ENCODE peak calls at places on chromosomes 6 and 20, in nine cellular contexts. H is endodermal cell, N is mucosa of descending colon, F is tibial nerve, T is cardiac muscle cell, V is upper lobe of right lung, U is adrenal gland, B is heart right ventricle, L is spleen. Y is an unnamed sample.

GRCh38 chr20:1299522-1299921 is 29.4 kb downstream of the SDCBP2 start:
- DNase-seq in H (peak; percentile 85), N (peak; percentile 59), F (no peak), T (peak; percentile 16), V (peak; percentile 61), U (no peak), B (no peak), L (peak; percentile 36), Y (no peak)

GRCh38 chr6:29702519-29703103 is 20.6 kb upstream of the HLA-F start:
- DNase-seq in H (peak; percentile 97), N (peak; percentile 80), F (peak; percentile 65), T (peak; percentile 65), V (peak; percentile 77), U (no peak), B (peak; percentile 46), L (peak; percentile 94), Y (no peak)

GRCh38 chr20:19308151-19308550 is 95.7 kb downstream of the SLC24A3 start:
- DNase-seq in H (no peak), N (no peak), F (no peak), T (no peak), V (no peak), U (no peak), B (no peak), L (no peak), Y (no peak)

GRCh38 chr6:150915156-150915555 is 49.7 kb downstream of the MTHFD1L start:
- DNase-seq in H (no peak), N (no peak), F (no peak), T (no peak), V (no peak), U (no peak), B (no peak), L (no peak), Y (no peak)

GRCh38 chr6:39829331-39829730 is 37.2 kb downstream of the DAAM2 start:
- DNase-seq in H (no peak), N (no peak), F (no peak), T (no peak), V (no peak), U (no peak), B (no peak), L (no peak), Y (no peak)

GRCh38 chr6:38337819-38338465 is 301.8 kb downstream of the BTBD9 start:
- DNase-seq in H (no peak), N (no peak), F (no peak), T (no peak), V (no peak), U (no peak), B (no peak), L (no peak), Y (no peak)

GRCh38 chr6:37456816-37457560 is 24.0 kb downstream of the CMTR1 start:
- DNase-seq in H (no peak), N (no peak), F (no peak), T (no peak), V (no peak), U (peak; percentile 56), B (no peak), L (no peak), Y (no peak)

GRCh38 chr20:46539113-46539512 is 11.3 kb downstream of the OCSTAMP start:
- DNase-seq in H (no peak), N (no peak), F (no peak), T (no peak), V (no peak), U (no peak), B (no peak), L (no peak), Y (no peak)

GRCh38 chr6:24323632-24324337 is 34.1 kb downstream of the DCDC2 start:
- DNase-seq in H (no peak), N (no peak), F (no peak), T (no peak), V (no peak), U (no peak), B (no peak), L (no peak), Y (no peak)

GRCh38 chr6:2959909-2960719 is 11.3 kb downstream of the SERPINB6 start:
- DNase-seq in H (peak; percentile 79), N (no peak), F (no peak), T (no peak), V (no peak), U (no peak), B (no peak), L (no peak), Y (no peak)

GRCh38 chr6:33788694-33789549 is at the start of gene LEMD2:
- DNase-seq in H (peak; percentile 98), N (peak; percentile 98), F (peak; percentile 90), T (peak; percentile 93), V (peak; percentile 97), U (peak; percentile 94), B (peak; percentile 95), L (peak; percentile 98), Y (peak; percentile 90)
- H3K4me1 ChIP-seq in H (peaks cover 19% of the 10 kb centered on the region), N (peaks cover 29% of the 10 kb centered on the region), F (peaks cover 22% of the 10 kb centered on the region), T (peaks cover 14% of the 10 kb centered on the region), V (peaks cover 24% of the 10 kb centered on the region), U (peaks cover 20% of the 10 kb centered on the region), B (peaks cover 48% of the 10 kb centered on the region), L (peaks cover 53% of the 10 kb centered on the region), Y (no peaks in the 10 kb centered on the region)

GRCh38 chr20:63521602-63522001 is 1.0 kb downstream of the PPDPF start:
- DNase-seq in H (peak; percentile 76), N (peak; percentile 53), F (no peak), T (no peak), V (no peak), U (no peak), B (no peak), L (peak; percentile 82), Y (no peak)
- TF ChIP-seq CTCF in H (no peak), N (no peak), F (no peak), T (no peak), V (no peak), U (no peak), B (no peak), L (no peak), Y (no peak)

GRCh38 chr6:138576303-138576702 is 77.0 kb upstream of the NHSL1 start:
- DNase-seq in H (no peak), N (no peak), F (no peak), T (no peak), V (no peak), U (no peak), B (no peak), L (no peak), Y (no peak)
- H3K4me1 ChIP-seq in H (peaks cover under 1% of the 10 kb centered on the region), N (no peaks in the 10 kb centered on the region), F (no peaks in the 10 kb centered on the region), T (peaks cover 26% of the 10 kb centered on the region), V (no peaks in the 10 kb centered on the region), U (no peaks in the 10 kb centered on the region), B (peaks cover 34% of the 10 kb centered on the region), L (no peaks in the 10 kb centered on the region), Y (no peaks in the 10 kb centered on the region)

DNA sequence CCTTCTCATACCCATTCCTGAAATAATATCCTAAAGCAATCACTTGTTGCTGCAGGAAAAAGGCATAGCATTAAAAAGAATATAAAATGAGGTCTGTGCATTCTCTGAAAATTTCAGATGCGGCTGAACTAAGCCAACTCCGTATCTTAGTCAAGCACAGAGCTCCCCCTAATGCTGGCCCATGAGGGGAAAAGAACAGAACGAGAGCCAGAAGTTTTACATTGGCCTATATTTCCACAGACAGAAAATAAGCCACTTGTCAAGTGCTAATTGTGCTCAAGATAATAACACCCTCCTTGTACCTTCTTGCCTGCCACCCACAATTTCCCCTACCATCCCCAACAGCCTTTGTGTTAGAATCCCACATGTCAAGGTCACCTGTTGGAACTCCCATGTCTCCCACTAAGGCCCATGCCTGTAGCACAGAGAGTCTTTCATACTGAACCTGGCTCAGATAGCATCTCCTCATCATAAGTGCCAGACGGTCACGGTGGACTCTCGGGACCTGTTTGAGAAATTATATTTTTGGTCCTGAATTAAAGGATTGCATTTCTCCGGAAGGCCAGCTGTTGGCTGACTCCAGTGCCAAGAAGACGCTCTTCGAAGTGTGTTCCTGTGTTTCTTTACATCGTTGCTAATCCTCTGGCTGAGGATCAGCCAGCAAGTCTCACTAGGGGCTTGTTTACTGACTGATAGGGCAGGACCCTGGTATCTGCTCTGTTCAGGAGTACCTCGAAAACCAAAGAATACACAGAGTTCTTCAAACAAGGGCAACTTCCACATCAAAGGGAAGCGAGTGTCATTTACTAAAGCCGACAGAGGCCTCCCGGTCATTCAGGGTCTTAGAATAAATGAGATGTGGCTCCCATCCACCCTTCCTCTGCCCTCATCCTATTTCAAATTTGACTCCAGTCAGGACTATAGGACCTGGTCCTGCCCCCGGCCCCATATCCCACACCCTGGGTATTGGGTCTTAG is 183.4 kb upstream of the FBXL4 start:
- DNase-seq in H (peak; percentile 53), N (no peak), F (no peak), T (peak; percentile 13), V (no peak), U (no peak), B (no peak), L (no peak), Y (no peak)
- TF ChIP-seq CTCF in H (peak; percentile 57), N (no peak), F (no peak), T (no peak), V (no peak), U (no peak), B (no peak), L (no peak), Y (no peak)

GRCh38 chr6:44219815-44220784 is 3.3 kb upstream of the SLC29A1 start:
- DNase-seq in H (no peak), N (no peak), F (no peak), T (no peak), V (no peak), U (no peak), B (no peak), L (peak; percentile 54), Y (no peak)

GRCh38 chr6:44221291-44221960 is 2.0 kb upstream of the SLC29A1 start:
- DNase-seq in H (peak; percentile 92), N (peak; percentile 96), F (peak; percentile 81), T (peak; percentile 82), V (peak; percentile 94), U (peak; percentile 93), B (peak; percentile 92), L (peak; percentile 94), Y (peak; percentile 99)

GRCh38 chr6:44217332-44218143 is 812 bp downstream of the MYMX start:
- DNase-seq in H (peak; percentile 88), N (peak; percentile 49), F (no peak), T (no peak), V (peak; percentile 75), U (no peak), B (peak; percentile 58), L (no peak), Y (no peak)

GRCh38 chr6:44220913-44221290 is 2.5 kb upstream of the SLC29A1 start:
- DNase-seq in H (no peak), N (no peak), F (no peak), T (no peak), V (no peak), U (no peak), B (no peak), L (no peak), Y (no peak)

DNA sequence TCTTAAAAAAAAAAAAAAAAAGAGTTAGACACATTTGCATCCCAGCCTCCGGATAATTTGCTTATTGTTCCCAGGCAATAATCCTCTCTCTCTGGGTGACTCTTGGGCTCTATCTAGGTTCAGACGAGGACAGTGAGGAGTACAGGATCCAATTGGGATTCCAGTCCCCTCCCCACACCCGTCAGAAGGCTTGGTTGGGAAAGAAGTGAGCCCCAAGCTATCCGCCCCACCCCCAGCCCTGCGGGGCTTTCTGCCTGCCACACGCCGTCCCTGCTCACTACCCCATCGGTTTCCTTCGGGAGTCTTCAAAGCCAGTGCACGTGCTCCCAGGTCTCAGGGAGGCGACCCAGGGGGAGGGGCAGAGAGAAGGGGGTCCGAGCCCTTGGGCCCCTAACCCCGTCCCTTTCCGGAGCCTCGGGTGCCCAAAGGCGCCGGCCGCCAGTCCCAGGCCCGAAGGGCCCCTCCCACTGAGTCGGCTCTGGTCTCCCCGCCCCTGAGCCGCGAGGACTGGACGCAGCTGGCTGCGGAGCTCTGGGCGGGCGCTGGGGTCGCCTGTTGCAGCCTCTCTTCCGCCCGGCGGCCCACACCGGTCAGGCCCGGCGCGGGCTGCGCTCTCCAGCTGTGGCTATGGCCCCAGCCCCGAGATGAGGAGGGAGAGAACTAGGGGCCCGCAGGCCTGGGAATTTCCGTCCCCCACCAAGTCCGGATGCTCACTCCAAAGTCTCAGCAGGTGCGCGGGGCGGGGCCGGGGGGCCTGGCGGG is 2.5 kb downstream of the MYMX start:
- DNase-seq in H (peak; percentile 97), N (peak; percentile 85), F (peak; percentile 75), T (peak; percentile 94), V (peak; percentile 94), U (peak; percentile 86), B (peak; percentile 88), L (peak; percentile 93), Y (peak; percentile 78)
- H3K4me1 ChIP-seq in H (peaks cover 19% of the 10 kb centered on the region), N (peaks cover 33% of the 10 kb centered on the region), F (peaks cover 26% of the 10 kb centered on the region), T (peaks cover 12% of the 10 kb centered on the region), V (peaks cover 60% of the 10 kb centered on the region), U (peaks cover 37% of the 10 kb centered on the region), B (peaks cover 81% of the 10 kb centered on the region), L (peaks cover 75% of the 10 kb centered on the region), Y (peaks cover 22% of the 10 kb centered on the region)

Y was measured in breast epithelium.